ENCODE peak calls at places on chromosomes 7 and 10, in seven cellular contexts. B is endothelial cell, E is adrenal gland, T is fibroblast of mammary gland, M is pancreas, N is nephron progenitor cell, G is lower lobe of right lung. Y is an unnamed sample.

GRCh38 chr10:127243490-127244272 is 47.3 kb upstream of the INSYN2A start:
- DNase-seq in E (peak), N (peak), T (peak), B (peak), G (no peak), M (no peak), Y (peak)

GRCh38 chr7:341841-342638 is 52.1 kb downstream of the FOXL3 start:
- DNase-seq in B (no peak), G (no peak), M (peak), T (no peak), N (no peak), E (no peak), Y (no peak)

GRCh38 chr7:25854608-25855497 is 297.1 kb upstream of the NFE2L3 start:
- DNase-seq in M (no peak), N (peak), T (peak), E (no peak), B (peak), G (no peak), Y (peak)

GRCh38 chr10:51716981-51717380 is 17.6 kb upstream of the CSTF2T start:
- DNase-seq in N (no peak), E (no peak), G (no peak), M (no peak), B (no peak), T (no peak), Y (no peak)

GRCh38 chr10:48605264-48605615 is 367 bp upstream of the ARHGAP22 start:
- DNase-seq in T (peak), G (no peak), E (no peak), N (no peak), M (no peak), B (no peak), Y (no peak)

GRCh38 chr10:66980276-66980675 is 54.4 kb downstream of the LRRTM3 start:
- DNase-seq in B (no peak), G (no peak), E (no peak), N (no peak), M (no peak), T (no peak), Y (no peak)

GRCh38 chr10:28120043-28120749 is 121.3 kb upstream of the ODAD2 start:
- DNase-seq in N (no peak), T (no peak), G (no peak), M (no peak), E (peak), B (no peak), Y (peak)

GRCh38 chr7:75054744-75055527 is 18.7 kb downstream of the RCC1L start:
- DNase-seq in E (peak), T (peak), B (no peak), N (no peak), M (no peak), G (peak), Y (peak)

GRCh38 chr7:123522061-123522460 is 12.3 kb downstream of the IQUB start:
- DNase-seq in E (peak), G (no peak), T (peak), N (peak), M (no peak), B (no peak), Y (no peak)

GRCh38 chr7:47513741-47514241 is 68.1 kb downstream of the TNS3 start:
- DNase-seq in E (peak), M (no peak), N (no peak), G (no peak), T (peak), B (no peak), Y (peak)

GRCh38 chr10:130720235-130720634 is 584.0 kb downstream of the GLRX3 start:
- DNase-seq in G (no peak), B (no peak), N (no peak), T (no peak), M (no peak), E (no peak), Y (no peak)

GRCh38 chr7:124031919-124032318 is 948 bp downstream of the TMEM229A start:
- DNase-seq in E (no peak), G (no peak), M (peak), B (peak), N (peak), T (no peak), Y (no peak)

GRCh38 chr7:135512135-135512887 is 2.4 kb upstream of the CNOT4 start:
- DNase-seq in N (no peak), B (peak), E (no peak), G (no peak), T (peak), M (no peak), Y (peak)

GRCh38 chr7:138116156-138116555 is 39.9 kb downstream of the AKR1D1 start:
- DNase-seq in M (no peak), E (peak), G (no peak), N (no peak), T (no peak), B (no peak), Y (peak)

GRCh38 chr10:72068901-72069446 is 19.4 kb downstream of the SPOCK2 start:
- DNase-seq in E (peak), G (no peak), B (no peak), T (no peak), M (peak), N (no peak), Y (no peak)

GRCh38 chr7:151257990-151258389 is 9.5 kb upstream of the SMARCD3 start:
- DNase-seq in E (no peak), B (no peak), M (no peak), G (no peak), T (no peak), N (no peak), Y (no peak)

GRCh38 chr10:117342638-117343037 is 32.6 kb downstream of the PDZD8 start:
- DNase-seq in T (peak), B (no peak), E (no peak), G (no peak), M (no peak), N (no peak), Y (peak)

GRCh38 chr7:150988230-150989226 is 2.3 kb upstream of the NOS3 start:
- DNase-seq in B (peak), M (peak), G (no peak), N (peak), E (peak), T (no peak), Y (peak)

GRCh38 chr7:80665526-80665925 is 27.1 kb downstream of the CD36 start:
- DNase-seq in M (no peak), G (no peak), N (no peak), T (no peak), E (no peak), B (no peak), Y (no peak)

GRCh38 chr10:90227259-90227658 is 525.9 kb downstream of the KIF20B start:
- DNase-seq in T (peak), G (no peak), E (no peak), N (no peak), B (no peak), M (no peak), Y (peak)

GRCh38 chr7:94417921-94418320 is 23.2 kb downstream of the COL1A2 start:
- DNase-seq in N (no peak), B (no peak), T (no peak), G (no peak), E (no peak), M (no peak), Y (peak)

GRCh38 chr7:157738064-157738460 is 401.3 kb downstream of the DNAJB6 start:
- DNase-seq in M (no peak), N (peak), B (no peak), T (peak), E (no peak), G (no peak), Y (peak)

GRCh38 chr10:112175409-112175808 is 8.2 kb downstream of the GPAM start:
- DNase-seq in B (no peak), E (no peak), M (no peak), G (no peak), T (no peak), N (no peak), Y (no peak)

GRCh38 chr7:5528071-5528814 is 104.6 kb upstream of the TNRC18 start:
- DNase-seq in G (peak), N (no peak), T (peak), M (peak), E (peak), B (no peak), Y (peak)

GRCh38 chr7:5586279-5586962 is 162.8 kb upstream of the TNRC18 start:
- DNase-seq in B (no peak), N (no peak), G (no peak), T (no peak), E (no peak), M (no peak), Y (no peak)

GRCh38 chr7:105909742-105910141 is 33.3 kb upstream of the ATXN7L1 start:
- DNase-seq in T (no peak), E (no peak), G (no peak), N (no peak), M (no peak), B (no peak), Y (no peak)

GRCh38 chr10:124296121-124296812 is 122.5 kb downstream of the OAT start:
- DNase-seq in E (no peak), T (peak), M (no peak), B (no peak), N (no peak), G (no peak), Y (no peak)

GRCh38 chr10:71218046-71218832 is 5.9 kb downstream of the UNC5B start:
- DNase-seq in G (no peak), T (peak), E (no peak), M (peak), B (no peak), N (no peak), Y (no peak)

GRCh38 chr10:97358781-97359180 is 24.3 kb upstream of the FRAT2 start:
- DNase-seq in T (no peak), B (no peak), M (peak), N (no peak), E (no peak), G (no peak), Y (no peak)

GRCh38 chr10:43417950-43418768 is 9.2 kb upstream of the HNRNPF start:
- DNase-seq in T (no peak), B (no peak), N (no peak), E (no peak), M (no peak), G (no peak), Y (no peak)

GRCh38 chr7:157667261-157667660 is 330.5 kb downstream of the DNAJB6 start:
- DNase-seq in G (no peak), E (no peak), M (no peak), B (no peak), T (no peak), N (no peak), Y (no peak)

DNA sequence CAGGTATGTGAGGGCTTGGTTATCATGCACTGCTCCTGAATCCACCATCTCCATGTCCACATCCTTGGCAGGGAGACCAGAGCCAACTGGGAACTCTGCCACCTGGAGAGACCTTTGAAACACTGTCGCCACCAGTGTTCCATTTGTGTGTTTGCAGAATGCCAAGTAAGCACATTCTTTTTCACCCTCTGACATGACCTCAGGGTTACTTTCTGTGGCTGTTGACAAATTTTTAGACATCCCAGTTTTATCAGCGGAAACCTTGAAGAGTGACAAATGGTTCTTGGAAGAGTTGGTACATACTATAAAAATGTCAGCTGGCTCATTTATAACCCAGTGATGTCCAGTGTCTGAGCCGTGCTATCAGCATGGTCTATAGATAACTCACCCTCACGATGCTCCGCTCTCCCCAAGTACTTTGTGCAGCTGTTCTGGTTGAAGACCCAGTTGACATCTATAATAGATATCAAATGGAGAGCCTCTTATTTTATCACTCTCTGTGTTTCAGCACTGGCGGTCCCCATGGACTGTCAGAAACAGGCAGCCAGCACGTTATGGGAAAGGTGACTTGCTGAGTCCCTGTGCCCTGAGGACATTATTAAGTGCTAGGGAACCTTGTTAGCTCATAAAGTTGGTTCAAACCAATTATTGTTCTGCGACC is 563.1 kb upstream of the GALNT17 start:
- DNase-seq in M (no peak), N (no peak), B (no peak), E (peak), G (no peak), T (no peak), Y (no peak)
- TF ChIP-seq CTCF in M (no peak), N (no peak), B (no peak), E (no peak), G (no peak), T (no peak), Y (no peak)

GRCh38 chr10:120891367-120891766 is 40.2 kb downstream of the WDR11 start:
- DNase-seq in E (no peak), B (no peak), N (no peak), T (no peak), M (no peak), G (no peak), Y (peak)
- TF ChIP-seq CTCF in E (no peak), B (no peak), N (no peak), T (no peak), M (no peak), G (no peak), Y (no peak)

GRCh38 chr7:92527300-92528187 is 776 bp downstream of the PEX1 start:
- DNase-seq in T (peak), M (peak), G (peak), E (peak), N (peak), B (peak), Y (peak)

GRCh38 chr7:92528958-92529264 is 316 bp downstream of the RBM48 start:
- DNase-seq in T (no peak), G (no peak), N (no peak), B (no peak), E (no peak), M (no peak), Y (no peak)

GRCh38 chr7:92523110-92523509 is 5.2 kb downstream of the PEX1 start:
- DNase-seq in E (no peak), T (no peak), B (no peak), M (no peak), N (no peak), G (no peak), Y (no peak)

GRCh38 chr7:92528188-92528957 is at the start of the genes PEX1 and RBM48:
- DNase-seq in M (peak), G (peak), T (peak), E (peak), N (peak), B (peak), Y (peak)
- TF ChIP-seq CTCF in M (peak), G (peak), T (no peak), E (no peak), N (no peak), B (peak), Y (peak)

GRCh38 chr10:69901022-69901421 is 99.3 kb downstream of the COL13A1 start:
- DNase-seq in B (no peak), G (no peak), N (no peak), T (no peak), E (no peak), M (no peak), Y (no peak)

GRCh38 chr10:69901623-69902505 is 100.2 kb downstream of the COL13A1 start:
- DNase-seq in E (peak), T (peak), N (peak), B (peak), G (peak), M (no peak), Y (peak)

GRCh38 chr10:69898524-69898923 is 96.8 kb downstream of the COL13A1 start:
- DNase-seq in G (no peak), T (no peak), M (no peak), N (peak), B (no peak), E (no peak), Y (no peak)

GRCh38 chr10:69898941-69899340 is 97.2 kb downstream of the COL13A1 start:
- DNase-seq in T (no peak), E (no peak), G (no peak), M (no peak), N (no peak), B (no peak), Y (no peak)

DNA sequence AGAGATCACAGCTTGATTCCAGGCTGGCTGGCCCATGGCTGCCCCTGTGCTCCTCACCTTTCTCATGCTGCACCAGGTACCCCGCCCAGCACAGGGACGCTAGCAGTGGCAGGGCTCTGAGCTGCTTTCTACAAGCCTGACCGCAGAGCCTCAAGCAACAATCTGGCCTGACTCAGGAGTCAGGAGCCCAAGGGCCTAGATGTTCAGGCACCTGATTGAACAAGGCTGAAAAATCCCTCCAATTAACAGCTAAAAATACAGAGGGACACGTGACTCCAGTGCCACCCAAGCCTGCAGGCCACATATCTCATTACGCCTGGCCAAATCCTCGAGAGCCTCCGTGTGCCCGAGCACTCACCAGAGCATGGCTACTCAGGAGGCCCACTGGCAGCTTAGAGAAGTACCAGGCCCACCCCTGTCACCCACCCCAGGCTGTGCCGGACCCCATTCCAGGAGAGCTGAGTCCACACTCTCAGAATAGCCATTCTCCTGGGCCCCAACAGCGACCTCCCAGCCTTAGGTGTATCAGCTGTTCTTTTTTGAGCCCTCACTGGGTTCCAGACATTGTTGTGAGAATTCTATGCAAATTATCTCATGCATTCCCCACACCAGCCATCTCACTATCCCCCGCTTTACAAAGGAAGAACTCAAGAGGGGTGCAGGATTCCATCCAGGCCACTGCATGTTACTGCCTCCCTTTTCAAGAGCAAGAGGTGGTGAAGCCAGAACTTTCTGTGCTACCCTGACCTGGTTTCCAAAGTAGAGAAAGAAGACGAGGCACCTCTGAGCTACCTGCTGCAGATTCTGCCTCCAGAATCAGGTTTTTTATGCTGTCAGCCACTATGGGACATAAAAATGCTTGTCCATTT is 98.3 kb downstream of the COL13A1 start:
- DNase-seq in M (no peak), T (no peak), G (no peak), B (no peak), E (no peak), N (no peak), Y (no peak)
- TF ChIP-seq CTCF in M (no peak), T (no peak), G (no peak), B (no peak), E (no peak), N (no peak), Y (no peak)